ENCODE peak calls at places on chromosomes 16 and 17, in five cellular contexts. Q, B, T, G and Z are unnamed samples.

GRCh38 chr17:49996495-49997255 is 1.7 kb upstream of the DLX3 start:
- DNase-seq in B (no peak), T (peak; percentile 59), G (no peak), Q (no peak), Z (peak; percentile 81)

GRCh38 chr17:518047-518735 is 165.6 kb upstream of the RPH3AL start:
- DNase-seq in G (no peak), B (no peak), Q (no peak), T (no peak), Z (no peak)

GRCh38 chr17:41521574-41522261 is 3.0 kb upstream of the KRT15 start:
- DNase-seq in B (no peak), G (no peak), T (peak; percentile 51), Q (no peak), Z (peak; percentile 83)

GRCh38 chr16:396605-397004 is 394 bp upstream of the NME4 start:
- DNase-seq in T (no peak), G (no peak), Q (no peak), B (no peak), Z (peak; percentile 74)

GRCh38 chr17:7191571-7192270 is 12.6 kb upstream of the ASGR1 start:
- DNase-seq in G (no peak), T (no peak), Q (no peak), B (no peak), Z (peak; percentile 82)

GRCh38 chr16:24645739-24646645 is 83.5 kb upstream of the TNRC6A start:
- DNase-seq in T (no peak), B (no peak), Q (no peak), G (no peak), Z (peak; percentile 97)

GRCh38 chr16:49635009-49635350 is 220.9 kb downstream of the ZNF423 start:
- DNase-seq in Q (no peak), G (no peak), T (no peak), B (no peak), Z (no peak)

GRCh38 chr16:4475880-4476790 is at the start of gene HMOX2:
- DNase-seq in T (peak; percentile 97), B (peak; percentile 95), G (peak; percentile 90), Q (peak; percentile 86), Z (peak; percentile 95)

GRCh38 chr16:66365588-66365987 is 903 bp upstream of the CDH5 start:
- DNase-seq in G (no peak), B (no peak), T (no peak), Q (peak; percentile 44), Z (no peak)

GRCh38 chr16:997440-998051 is 16.0 kb downstream of the SOX8 start:
- DNase-seq in G (no peak), T (peak; percentile 72), Q (no peak), B (no peak), Z (peak; percentile 72)

GRCh38 chr17:69506489-69506888 is 92.0 kb downstream of the MAP2K6 start:
- DNase-seq in B (no peak), G (no peak), T (no peak), Q (no peak), Z (peak; percentile 56)

GRCh38 chr16:89574681-89575246 is 794 bp upstream of the CPNE7 start:
- DNase-seq in T (peak; percentile 77), G (no peak), Q (no peak), B (no peak), Z (peak; percentile 84)

GRCh38 chr16:24858219-24859041 is 12.7 kb downstream of the SLC5A11 start:
- DNase-seq in B (no peak), T (peak; percentile 39), Q (no peak), G (no peak), Z (peak; percentile 68)

GRCh38 chr16:57036945-57037344 is 47.6 kb downstream of the NLRC5 start:
- DNase-seq in Q (no peak), G (no peak), T (no peak), B (no peak), Z (no peak)

GRCh38 chr17:76397184-76397583 is 12.8 kb downstream of the SPHK1 start:
- DNase-seq in G (no peak), Q (no peak), T (no peak), B (no peak), Z (no peak)

GRCh38 chr17:58995247-58995940 is 111.3 kb downstream of the TRIM37 start:
- DNase-seq in B (no peak), G (no peak), T (no peak), Q (no peak), Z (no peak)

GRCh38 chr16:67431077-67431804 is at the start of gene HSD11B2:
- DNase-seq in G (no peak), T (peak; percentile 71), B (no peak), Q (no peak), Z (peak; percentile 62)

GRCh38 chr17:58575511-58575910 is 61.1 kb upstream of the MTMR4 start:
- DNase-seq in Q (no peak), B (no peak), G (no peak), T (no peak), Z (peak; percentile 28)

GRCh38 chr16:50467559-50467942 is 80.6 kb upstream of the NKD1 start:
- DNase-seq in T (no peak), B (peak; percentile 43), G (no peak), Q (no peak), Z (no peak)

GRCh38 chr16:12426122-12426521 is 377.6 kb downstream of the CPPED1 start:
- DNase-seq in Q (no peak), B (no peak), G (no peak), T (no peak), Z (no peak)

GRCh38 chr17:59506907-59507726 is 58.3 kb upstream of the DHX40 start:
- DNase-seq in T (no peak), Q (no peak), B (peak; percentile 64), G (no peak), Z (no peak)

GRCh38 chr17:34542700-34543336 is 36.6 kb upstream of the TMEM132E start:
- DNase-seq in G (no peak), Q (no peak), B (no peak), T (peak; percentile 27), Z (peak; percentile 30)

GRCh38 chr17:30376621-30377452 is 1.9 kb upstream of the CPD start:
- DNase-seq in G (peak; percentile 40), B (no peak), Q (no peak), T (no peak), Z (peak; percentile 64)

GRCh38 chr17:30570596-30571265 is 93.5 kb downstream of the GOSR1 start:
- DNase-seq in T (no peak), G (no peak), B (peak; percentile 42), Q (no peak), Z (no peak)

GRCh38 chr16:73071131-73071940 is 23.4 kb upstream of the ZFHX3 start:
- DNase-seq in T (peak; percentile 59), Q (no peak), B (peak; percentile 70), G (no peak), Z (no peak)

GRCh38 chr16:84947022-84947421 is 64.3 kb downstream of the ZDHHC7 start:
- DNase-seq in B (no peak), Q (no peak), T (no peak), G (no peak), Z (no peak)

GRCh38 chr17:28902819-28903545 is at the start of gene DHRS13:
- DNase-seq in G (peak; percentile 81), T (peak; percentile 96), B (peak; percentile 90), Q (peak; percentile 70), Z (peak; percentile 97)
- TF ChIP-seq EP300 in G (peak; percentile 51), T (no peak), B (no peak), Q (peak; percentile 22), Z (no peak)

GRCh38 chr16:87829123-87829980 is 40.0 kb downstream of the SLC7A5 start:
- DNase-seq in G (no peak), Q (no peak), B (no peak), T (no peak), Z (no peak)

GRCh38 chr16:87826798-87827587 is 42.3 kb downstream of the SLC7A5 start:
- DNase-seq in B (no peak), Q (no peak), T (no peak), G (no peak), Z (no peak)

GRCh38 chr16:87829988-87830672 is 39.2 kb downstream of the SLC7A5 start:
- DNase-seq in T (no peak), Q (no peak), B (no peak), G (no peak), Z (peak; percentile 75)

GRCh38 chr16:87830673-87831420 is 38.5 kb downstream of the SLC7A5 start:
- DNase-seq in B (no peak), G (no peak), T (no peak), Q (no peak), Z (peak; percentile 66)

DNA sequence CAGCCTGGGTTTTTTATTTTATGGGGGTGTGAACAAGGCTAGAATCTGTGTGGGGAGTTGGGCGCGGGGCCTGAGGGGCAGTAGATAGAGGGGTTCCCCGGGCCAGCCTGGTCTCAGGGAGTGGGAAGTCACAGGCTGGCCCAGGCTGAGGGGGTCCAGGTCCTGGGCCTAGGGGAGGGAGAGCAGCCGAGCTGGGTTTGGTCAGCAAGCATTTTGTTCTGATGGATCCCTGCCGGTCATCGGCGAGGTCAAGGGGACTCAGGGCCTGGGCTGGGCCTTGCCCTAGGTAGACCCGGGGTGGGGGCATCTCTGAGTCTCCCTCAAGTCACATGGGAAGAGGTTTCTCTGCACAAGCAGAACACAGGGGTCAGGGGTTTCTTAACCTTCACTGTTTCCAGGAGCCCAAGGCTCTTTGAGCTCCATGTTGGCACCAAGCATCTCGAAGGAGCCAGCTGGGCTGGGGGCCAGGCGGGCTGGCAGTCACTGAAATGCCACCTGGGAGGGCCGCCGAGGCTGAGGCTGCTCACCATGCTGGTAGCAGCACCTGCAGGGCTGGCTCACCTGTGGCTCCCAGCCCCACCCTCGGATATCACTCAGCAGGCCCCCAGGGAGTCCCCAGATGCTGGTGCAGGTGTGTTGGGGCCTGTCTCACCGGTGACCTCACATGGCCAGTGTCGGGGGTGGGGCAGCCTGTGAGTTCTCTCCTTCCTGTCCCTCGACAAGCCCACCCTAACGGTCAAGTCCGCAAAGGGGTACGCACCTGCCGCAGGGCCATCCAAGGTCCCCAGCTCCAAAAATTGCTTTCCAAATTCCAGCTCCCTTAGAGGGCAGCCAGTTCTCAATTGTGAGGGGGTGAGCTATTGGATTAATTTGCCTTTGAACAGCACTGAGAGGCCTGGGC is 41.0 kb downstream of the SLC7A5 start:
- DNase-seq in G (no peak), Q (no peak), B (no peak), T (peak; percentile 86), Z (no peak)
- TF ChIP-seq EP300 in G (no peak), Q (no peak), B (no peak), T (no peak), Z (no peak)

GRCh38 chr16:81814751-81815428 is 35.8 kb downstream of the PLCG2 start:
- DNase-seq in T (no peak), Q (no peak), B (no peak), G (no peak), Z (no peak)

GRCh38 chr16:81817296-81817695 is 38.2 kb downstream of the PLCG2 start:
- DNase-seq in T (no peak), B (no peak), Q (no peak), G (no peak), Z (no peak)

GRCh38 chr16:81815429-81815766 is 36.3 kb downstream of the PLCG2 start:
- DNase-seq in Q (no peak), T (no peak), G (peak; percentile 82), B (no peak), Z (no peak)

GRCh38 chr16:81816793-81817210 is 37.7 kb downstream of the PLCG2 start:
- DNase-seq in B (no peak), Q (no peak), G (peak; percentile 77), T (no peak), Z (no peak)

GRCh38 chr16:81816351-81816750 is 37.3 kb downstream of the PLCG2 start:
- DNase-seq in G (no peak), B (no peak), Q (no peak), T (no peak), Z (no peak)
- TF ChIP-seq EP300 in G (no peak), B (no peak), Q (no peak), T (no peak), Z (no peak)

DNA sequence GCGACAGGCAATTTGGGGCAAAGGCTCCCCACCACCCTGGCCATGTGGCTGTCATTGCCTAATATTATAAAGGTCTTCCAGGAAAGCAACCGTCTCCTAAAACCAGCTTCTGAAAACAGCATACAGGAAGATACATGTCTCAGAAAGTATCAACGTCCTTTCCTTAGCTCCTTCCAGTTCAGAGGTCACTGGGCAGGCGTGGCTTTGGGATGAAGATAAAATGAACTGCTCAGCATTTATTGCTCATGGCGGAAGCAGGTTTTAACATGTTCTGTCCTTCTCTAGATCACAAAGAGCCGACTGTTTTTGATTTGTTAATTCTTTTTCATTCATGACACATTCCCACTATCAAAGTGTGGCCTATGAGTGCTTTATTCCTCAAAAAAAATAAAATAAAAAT is 8.0 kb downstream of the CFAP20 start:
- DNase-seq in B (peak; percentile 32), G (no peak), Q (no peak), T (no peak), Z (no peak)
- TF ChIP-seq EP300 in B (no peak), G (no peak), Q (no peak), T (no peak), Z (no peak)